ENCODE peak calls at places on chromosomes 3 and 15, in seven cellular contexts. One of them, this sample, is unnamed.

GRCh38 chr3:39879581-39879980 is 70.2 kb downstream of the MYRIP start:
- DNase-seq in choroid plexus epithelial cell: no peak
- DNase-seq in MM.1S: no peak
- DNase-seq in astrocyte: no peak
- DNase-seq in endothelial cell: no peak
- DNase-seq in ovary: no peak
- DNase-seq in GM12864: no peak
- DNase-seq in this sample: no peak

GRCh38 chr15:33104276-33104675 is 90.2 kb downstream of the FMN1 start:
- DNase-seq in choroid plexus epithelial cell: peak
- DNase-seq in MM.1S: peak
- DNase-seq in astrocyte: peak
- DNase-seq in endothelial cell: no peak
- DNase-seq in ovary: no peak
- DNase-seq in GM12864: no peak
- DNase-seq in this sample: no peak

GRCh38 chr15:76338555-76339301 is 2.2 kb downstream of the ISL2 start:
- DNase-seq in choroid plexus epithelial cell: no peak
- DNase-seq in MM.1S: no peak
- DNase-seq in astrocyte: no peak
- DNase-seq in endothelial cell: no peak
- DNase-seq in ovary: no peak
- DNase-seq in GM12864: no peak
- DNase-seq in this sample: no peak

GRCh38 chr3:108006901-108007331 is 83.9 kb downstream of the CD47 start:
- DNase-seq in choroid plexus epithelial cell: no peak
- DNase-seq in MM.1S: no peak
- DNase-seq in astrocyte: peak
- DNase-seq in endothelial cell: no peak
- DNase-seq in ovary: no peak
- DNase-seq in GM12864: no peak
- DNase-seq in this sample: no peak

GRCh38 chr3:23667536-23668429 is 138.0 kb upstream of the UBE2E1 start:
- DNase-seq in choroid plexus epithelial cell: no peak
- DNase-seq in MM.1S: no peak
- DNase-seq in astrocyte: no peak
- DNase-seq in endothelial cell: no peak
- DNase-seq in ovary: no peak
- DNase-seq in GM12864: no peak
- DNase-seq in this sample: no peak

GRCh38 chr15:34039506-34040123 is 611 bp upstream of the AVEN start:
- DNase-seq in choroid plexus epithelial cell: peak
- DNase-seq in MM.1S: peak
- DNase-seq in astrocyte: no peak
- DNase-seq in endothelial cell: no peak
- DNase-seq in ovary: no peak
- DNase-seq in GM12864: peak
- DNase-seq in this sample: peak

GRCh38 chr15:95561463-95561862 is 769.0 kb upstream of the NR2F2 start:
- DNase-seq in choroid plexus epithelial cell: peak
- DNase-seq in MM.1S: no peak
- DNase-seq in astrocyte: peak
- DNase-seq in endothelial cell: no peak
- DNase-seq in ovary: no peak
- DNase-seq in GM12864: no peak
- DNase-seq in this sample: no peak

GRCh38 chr15:33209575-33210519 is 15.3 kb upstream of the FMN1 start:
- DNase-seq in choroid plexus epithelial cell: no peak
- DNase-seq in MM.1S: no peak
- DNase-seq in astrocyte: no peak
- DNase-seq in endothelial cell: no peak
- DNase-seq in ovary: no peak
- DNase-seq in GM12864: no peak
- DNase-seq in this sample: no peak

GRCh38 chr3:173892547-173892946 is 495.0 kb downstream of the NLGN1 start:
- DNase-seq in choroid plexus epithelial cell: no peak
- DNase-seq in MM.1S: no peak
- DNase-seq in astrocyte: peak
- DNase-seq in endothelial cell: no peak
- DNase-seq in ovary: no peak
- DNase-seq in GM12864: no peak
- DNase-seq in this sample: no peak

GRCh38 chr15:99440551-99441426 is 125.0 kb upstream of the MEF2A start:
- DNase-seq in choroid plexus epithelial cell: no peak
- DNase-seq in MM.1S: no peak
- DNase-seq in astrocyte: no peak
- DNase-seq in endothelial cell: no peak
- DNase-seq in ovary: peak
- DNase-seq in GM12864: no peak
- DNase-seq in this sample: peak

GRCh38 chr3:43699864-43700263 is 9.1 kb downstream of the ABHD5 start:
- DNase-seq in choroid plexus epithelial cell: peak
- DNase-seq in MM.1S: peak
- DNase-seq in astrocyte: no peak
- DNase-seq in endothelial cell: no peak
- DNase-seq in ovary: no peak
- DNase-seq in GM12864: peak
- DNase-seq in this sample: peak

GRCh38 chr15:90315276-90315982 is 36.7 kb upstream of the ZNF774 start:
- DNase-seq in choroid plexus epithelial cell: peak
- DNase-seq in MM.1S: no peak
- DNase-seq in astrocyte: peak
- DNase-seq in endothelial cell: no peak
- DNase-seq in ovary: peak
- DNase-seq in GM12864: no peak
- DNase-seq in this sample: no peak

GRCh38 chr3:117997201-117998049 is 1037.2 kb downstream of the IGSF11 start:
- DNase-seq in choroid plexus epithelial cell: peak
- DNase-seq in MM.1S: peak
- DNase-seq in astrocyte: peak
- DNase-seq in endothelial cell: peak
- DNase-seq in ovary: peak
- DNase-seq in GM12864: peak
- DNase-seq in this sample: peak

GRCh38 chr3:196740476-196741400 is 1.1 kb downstream of the PAK2 start:
- DNase-seq in choroid plexus epithelial cell: peak
- DNase-seq in MM.1S: peak
- DNase-seq in astrocyte: peak
- DNase-seq in endothelial cell: no peak
- DNase-seq in ovary: peak
- DNase-seq in GM12864: no peak
- DNase-seq in this sample: no peak

GRCh38 chr3:171813897-171814460 is 3.7 kb upstream of the PLD1 start:
- DNase-seq in choroid plexus epithelial cell: peak
- DNase-seq in MM.1S: no peak
- DNase-seq in astrocyte: peak
- DNase-seq in endothelial cell: no peak
- DNase-seq in ovary: no peak
- DNase-seq in GM12864: no peak
- DNase-seq in this sample: peak

GRCh38 chr3:166291510-166291909 is 454.3 kb upstream of the BCHE start:
- DNase-seq in choroid plexus epithelial cell: no peak
- DNase-seq in MM.1S: peak
- DNase-seq in astrocyte: no peak
- DNase-seq in endothelial cell: no peak
- DNase-seq in ovary: no peak
- DNase-seq in GM12864: no peak
- DNase-seq in this sample: no peak

GRCh38 chr3:182241777-182242556 is 530.2 kb downstream of the SOX2 start:
- DNase-seq in choroid plexus epithelial cell: peak
- DNase-seq in MM.1S: no peak
- DNase-seq in astrocyte: peak
- DNase-seq in endothelial cell: no peak
- DNase-seq in ovary: peak
- DNase-seq in GM12864: no peak
- DNase-seq in this sample: no peak

GRCh38 chr3:16522820-16523219 is 9.3 kb upstream of the RFTN1 start:
- DNase-seq in choroid plexus epithelial cell: no peak
- DNase-seq in MM.1S: no peak
- DNase-seq in astrocyte: no peak
- DNase-seq in endothelial cell: no peak
- DNase-seq in ovary: no peak
- DNase-seq in GM12864: no peak
- DNase-seq in this sample: no peak

GRCh38 chr15:48572823-48573222 is 72.7 kb downstream of the FBN1 start:
- DNase-seq in choroid plexus epithelial cell: no peak
- DNase-seq in MM.1S: no peak
- DNase-seq in astrocyte: no peak
- DNase-seq in endothelial cell: no peak
- DNase-seq in ovary: no peak
- DNase-seq in GM12864: no peak
- DNase-seq in this sample: no peak

GRCh38 chr15:79434361-79434760 is 2.2 kb downstream of the MINAR1 start:
- DNase-seq in choroid plexus epithelial cell: no peak
- DNase-seq in MM.1S: no peak
- DNase-seq in astrocyte: no peak
- DNase-seq in endothelial cell: no peak
- DNase-seq in ovary: no peak
- DNase-seq in GM12864: no peak
- DNase-seq in this sample: no peak

GRCh38 chr3:160395297-160395696 is 3.7 kb downstream of the IFT80 start:
- DNase-seq in choroid plexus epithelial cell: peak
- DNase-seq in MM.1S: no peak
- DNase-seq in astrocyte: peak
- DNase-seq in endothelial cell: no peak
- DNase-seq in ovary: no peak
- DNase-seq in GM12864: no peak
- DNase-seq in this sample: no peak

GRCh38 chr3:24830230-24831152 is 335.8 kb upstream of the THRB start:
- DNase-seq in choroid plexus epithelial cell: no peak
- DNase-seq in MM.1S: no peak
- DNase-seq in astrocyte: no peak
- DNase-seq in endothelial cell: peak
- DNase-seq in ovary: no peak
- DNase-seq in GM12864: no peak
- DNase-seq in this sample: no peak

GRCh38 chr15:71447328-71448250 is 332.3 kb downstream of the THSD4 start:
- DNase-seq in choroid plexus epithelial cell: peak
- DNase-seq in MM.1S: no peak
- DNase-seq in astrocyte: peak
- DNase-seq in endothelial cell: no peak
- DNase-seq in ovary: no peak
- DNase-seq in GM12864: no peak
- DNase-seq in this sample: no peak

GRCh38 chr3:134901461-134901860 is 106.4 kb downstream of the EPHB1 start:
- DNase-seq in choroid plexus epithelial cell: no peak
- DNase-seq in MM.1S: no peak
- DNase-seq in astrocyte: no peak
- DNase-seq in endothelial cell: no peak
- DNase-seq in ovary: no peak
- DNase-seq in GM12864: no peak
- DNase-seq in this sample: no peak

GRCh38 chr3:57815034-57815433 is 58.9 kb downstream of the SLMAP start:
- DNase-seq in choroid plexus epithelial cell: no peak
- DNase-seq in MM.1S: no peak
- DNase-seq in astrocyte: no peak
- DNase-seq in endothelial cell: no peak
- DNase-seq in ovary: no peak
- DNase-seq in GM12864: no peak
- DNase-seq in this sample: no peak

GRCh38 chr3:113339616-113340244 is 101.6 kb downstream of the CFAP44 start:
- DNase-seq in choroid plexus epithelial cell: peak
- DNase-seq in MM.1S: no peak
- DNase-seq in astrocyte: no peak
- DNase-seq in endothelial cell: no peak
- DNase-seq in ovary: no peak
- DNase-seq in GM12864: no peak
- DNase-seq in this sample: no peak
- TF ChIP-seq CTCF in choroid plexus epithelial cell: peak
- TF ChIP-seq CTCF in MM.1S: peak
- TF ChIP-seq CTCF in astrocyte: no peak
- TF ChIP-seq CTCF in endothelial cell: no peak
- TF ChIP-seq CTCF in ovary: no peak
- TF ChIP-seq CTCF in GM12864: peak
- TF ChIP-seq CTCF in this sample: no peak

GRCh38 chr3:188664795-188665194 is 507.0 kb upstream of the TPRG1 start:
- DNase-seq in choroid plexus epithelial cell: no peak
- DNase-seq in MM.1S: no peak
- DNase-seq in astrocyte: no peak
- DNase-seq in endothelial cell: peak
- DNase-seq in ovary: no peak
- DNase-seq in GM12864: no peak
- DNase-seq in this sample: peak
- TF ChIP-seq CTCF in choroid plexus epithelial cell: peak
- TF ChIP-seq CTCF in MM.1S: no peak
- TF ChIP-seq CTCF in astrocyte: peak
- TF ChIP-seq CTCF in endothelial cell: no peak
- TF ChIP-seq CTCF in ovary: no peak
- TF ChIP-seq CTCF in GM12864: peak
- TF ChIP-seq CTCF in this sample: no peak

DNA sequence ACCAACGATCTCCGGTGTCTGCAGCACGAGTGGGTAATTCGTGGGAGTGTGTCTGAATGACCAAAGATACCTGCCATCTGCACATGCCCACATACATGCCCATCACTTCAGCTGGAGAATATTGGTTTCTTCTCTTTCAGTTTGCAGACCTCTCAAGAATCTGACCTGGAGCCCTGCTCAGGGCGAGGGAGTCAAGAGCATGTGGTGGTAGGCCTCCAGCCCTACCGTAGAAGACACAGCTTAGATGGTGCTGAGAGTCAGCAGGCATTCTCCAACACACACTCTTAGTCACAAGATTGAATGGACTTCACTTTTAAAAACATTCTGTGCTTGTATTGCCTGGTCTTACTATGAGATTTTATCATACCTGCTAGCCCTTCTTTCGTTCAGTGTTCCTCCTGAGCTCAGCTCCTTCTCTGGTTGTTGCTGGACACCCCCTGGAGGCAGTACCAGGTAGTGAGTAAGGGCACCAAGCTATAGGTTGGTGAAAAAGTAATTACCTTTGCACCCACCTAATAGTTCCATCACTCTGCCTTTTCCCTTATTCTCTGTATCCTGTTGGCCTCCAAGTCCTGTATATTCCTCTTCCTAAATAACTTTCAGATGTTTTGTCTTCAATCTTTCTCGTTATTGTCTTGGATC is 252.0 kb downstream of the CACNA2D3 start:
- DNase-seq in choroid plexus epithelial cell: no peak
- DNase-seq in MM.1S: peak
- DNase-seq in astrocyte: no peak
- DNase-seq in endothelial cell: peak
- DNase-seq in ovary: no peak
- DNase-seq in GM12864: no peak
- DNase-seq in this sample: peak
- TF ChIP-seq CTCF in choroid plexus epithelial cell: peak
- TF ChIP-seq CTCF in MM.1S: peak
- TF ChIP-seq CTCF in astrocyte: no peak
- TF ChIP-seq CTCF in endothelial cell: peak
- TF ChIP-seq CTCF in ovary: no peak
- TF ChIP-seq CTCF in GM12864: peak
- TF ChIP-seq CTCF in this sample: peak

DNA sequence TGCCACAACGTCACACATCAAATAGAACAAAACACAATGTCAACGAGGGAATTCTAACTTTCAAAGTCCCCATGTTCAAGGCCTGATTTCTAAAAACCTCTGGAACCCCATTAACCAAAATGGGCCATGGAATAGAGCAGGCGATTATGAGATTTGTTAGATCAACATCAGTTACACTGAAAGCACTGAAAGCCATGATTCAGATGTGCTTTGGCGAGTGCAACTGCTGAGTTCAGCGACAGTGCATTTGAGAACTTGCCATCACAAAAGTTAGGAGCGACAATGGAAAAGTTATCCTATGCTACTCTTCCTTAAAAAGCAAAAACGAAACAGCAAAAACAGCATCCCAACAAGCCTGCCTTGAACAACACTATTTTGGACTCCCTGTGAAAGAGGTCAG is 20.6 kb downstream of the UQCC5 start:
- DNase-seq in choroid plexus epithelial cell: no peak
- DNase-seq in MM.1S: no peak
- DNase-seq in astrocyte: no peak
- DNase-seq in endothelial cell: no peak
- DNase-seq in ovary: no peak
- DNase-seq in GM12864: no peak
- DNase-seq in this sample: no peak
- TF ChIP-seq CTCF in choroid plexus epithelial cell: no peak
- TF ChIP-seq CTCF in MM.1S: no peak
- TF ChIP-seq CTCF in astrocyte: no peak
- TF ChIP-seq CTCF in endothelial cell: no peak
- TF ChIP-seq CTCF in ovary: no peak
- TF ChIP-seq CTCF in GM12864: no peak
- TF ChIP-seq CTCF in this sample: no peak

This sample was measured in GM10248.